ENCODE peak calls at places on chromosome 4, in five cellular contexts. F is spleen, Z is A549, D is HFFc6, O is lower lobe of right lung. H is an unnamed sample.

GRCh38 chr4:88017516-88018302 is 10.3 kb downstream of the PKD2 start:
- DNase-seq in F (no peak), Z (peak), D (peak), O (no peak), H (peak)

GRCh38 chr4:183571350-183572076 is 66.7 kb downstream of the ING2 start:
- DNase-seq in F (no peak), Z (peak), D (peak), O (peak), H (no peak)

GRCh38 chr4:73662709-73663546 is 42.7 kb upstream of the RASSF6 start:
- DNase-seq in F (no peak), Z (peak), D (peak), O (no peak), H (no peak)

GRCh38 chr4:55397521-55398321 is 2.0 kb downstream of the TMEM165 start:
- DNase-seq in F (no peak), Z (no peak), D (peak), O (no peak), H (peak)

GRCh38 chr4:95068401-95068800 is 310.6 kb downstream of the BMPR1B start:
- DNase-seq in F (no peak), Z (no peak), D (no peak), O (no peak), H (no peak)

GRCh38 chr4:184114431-184114830 is 103.2 kb downstream of the ENPP6 start:
- DNase-seq in F (no peak), Z (peak), D (no peak), O (no peak), H (no peak)

GRCh38 chr4:173237722-173238121 is 69.1 kb downstream of the GALNT7 start:
- DNase-seq in F (no peak), Z (no peak), D (no peak), O (no peak), H (no peak)

GRCh38 chr4:102454981-102455690 is 46.0 kb upstream of the NFKB1 start:
- DNase-seq in F (no peak), Z (no peak), D (no peak), O (no peak), H (no peak)

GRCh38 chr4:168589154-168589553 is 92.3 kb downstream of the PALLD start:
- DNase-seq in F (no peak), Z (peak), D (peak), O (no peak), H (no peak)

GRCh38 chr4:173211838-173212237 is 43.2 kb downstream of the GALNT7 start:
- DNase-seq in F (no peak), Z (peak), D (peak), O (no peak), H (no peak)

GRCh38 chr4:64271601-64272081 is 137.6 kb downstream of the TECRL start:
- DNase-seq in F (no peak), Z (peak), D (no peak), O (no peak), H (no peak)

GRCh38 chr4:104128850-104129213 is 365.9 kb downstream of the CXXC4 start:
- DNase-seq in F (no peak), Z (peak), D (no peak), O (no peak), H (no peak)

GRCh38 chr4:168203233-168203911 is 111.0 kb downstream of the ANXA10 start:
- DNase-seq in F (no peak), Z (no peak), D (no peak), O (no peak), H (no peak)

GRCh38 chr4:174402470-174403176 is 118.9 kb downstream of the CEP44 start:
- DNase-seq in F (no peak), Z (peak), D (no peak), O (no peak), H (no peak)

GRCh38 chr4:121790976-121791375 is 10.1 kb upstream of the EXOSC9 start:
- DNase-seq in F (no peak), Z (no peak), D (no peak), O (no peak), H (no peak)

GRCh38 chr4:88225216-88226107 is 58.9 kb downstream of the PPM1K start:
- DNase-seq in F (no peak), Z (no peak), D (no peak), O (no peak), H (no peak)

GRCh38 chr4:52554606-52555355 is 104.3 kb downstream of the USP46 start:
- DNase-seq in F (no peak), Z (no peak), D (no peak), O (no peak), H (no peak)

GRCh38 chr4:139589619-139590018 is 33.6 kb upstream of the SETD7 start:
- DNase-seq in F (no peak), Z (no peak), D (no peak), O (no peak), H (no peak)

GRCh38 chr4:11424000-11424399 is 4.7 kb downstream of the HS3ST1 start:
- DNase-seq in F (no peak), Z (peak), D (no peak), O (no peak), H (no peak)

GRCh38 chr4:11426716-11427115 is 2.0 kb downstream of the HS3ST1 start:
- DNase-seq in F (no peak), Z (no peak), D (no peak), O (no peak), H (no peak)

GRCh38 chr4:11426003-11426402 is 2.7 kb downstream of the HS3ST1 start:
- DNase-seq in F (no peak), Z (no peak), D (no peak), O (no peak), H (no peak)

GRCh38 chr4:11423465-11423864 is 5.2 kb downstream of the HS3ST1 start:
- DNase-seq in F (no peak), Z (no peak), D (no peak), O (no peak), H (no peak)

GRCh38 chr4:11424896-11425295 is 3.8 kb downstream of the HS3ST1 start:
- DNase-seq in F (no peak), Z (no peak), D (no peak), O (no peak), H (no peak)
- TF ChIP-seq CTCF in F (no peak), Z (no peak), D (no peak), O (no peak), H (no peak)

GRCh38 chr4:151931563-151931962 is 170.8 kb upstream of the GATB start:
- DNase-seq in F (no peak), Z (no peak), D (no peak), O (no peak), H (no peak)

GRCh38 chr4:151935411-151935810 is 174.6 kb upstream of the GATB start:
- DNase-seq in F (no peak), Z (no peak), D (no peak), O (no peak), H (no peak)

GRCh38 chr4:151930372-151930771 is 169.6 kb upstream of the GATB start:
- DNase-seq in F (no peak), Z (no peak), D (no peak), O (no peak), H (no peak)

GRCh38 chr4:151934766-151935165 is 174.0 kb upstream of the GATB start:
- DNase-seq in F (no peak), Z (no peak), D (no peak), O (no peak), H (no peak)

GRCh38 chr4:151933122-151933827 is 172.5 kb upstream of the GATB start:
- DNase-seq in F (no peak), Z (no peak), D (no peak), O (no peak), H (no peak)
- TF ChIP-seq CTCF in F (no peak), Z (no peak), D (no peak), O (no peak), H (no peak)

GRCh38 chr4:155208258-155209054 is at the start of gene NPY2R:
- DNase-seq in F (peak), Z (peak), D (no peak), O (peak), H (no peak)
- TF ChIP-seq CTCF in F (no peak), Z (peak), D (no peak), O (no peak), H (no peak)

DNA sequence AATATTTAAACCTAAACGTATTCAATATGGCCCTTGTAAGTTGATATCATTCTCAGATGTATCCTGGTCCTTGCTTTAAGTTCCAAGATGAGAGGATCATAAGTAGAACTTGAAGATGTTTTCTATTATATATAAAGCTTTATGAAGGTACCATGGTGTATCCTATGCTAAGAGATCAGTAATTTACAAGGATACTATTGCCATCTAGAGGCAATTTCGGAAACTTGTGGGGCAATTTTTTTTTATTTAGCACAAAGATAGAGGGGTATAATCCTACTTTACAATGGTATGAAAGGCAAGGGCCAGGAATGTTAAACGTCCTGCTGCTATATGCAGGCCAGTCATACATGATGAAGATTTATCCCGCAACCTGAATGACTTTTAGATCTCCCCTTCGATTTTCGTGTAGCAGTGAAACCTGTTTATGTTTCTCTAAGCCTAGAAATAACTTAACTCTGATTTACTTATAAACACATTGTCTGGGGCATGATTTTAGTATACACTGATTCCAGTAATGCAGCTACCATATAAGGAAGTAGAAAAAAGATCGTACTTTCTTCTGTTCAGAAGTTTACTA is 2.5 kb downstream of the SLC25A31 start:
- DNase-seq in F (no peak), Z (peak), D (peak), O (no peak), H (no peak)
- TF ChIP-seq CTCF in F (no peak), Z (peak), D (peak), O (peak), H (peak)

DNA sequence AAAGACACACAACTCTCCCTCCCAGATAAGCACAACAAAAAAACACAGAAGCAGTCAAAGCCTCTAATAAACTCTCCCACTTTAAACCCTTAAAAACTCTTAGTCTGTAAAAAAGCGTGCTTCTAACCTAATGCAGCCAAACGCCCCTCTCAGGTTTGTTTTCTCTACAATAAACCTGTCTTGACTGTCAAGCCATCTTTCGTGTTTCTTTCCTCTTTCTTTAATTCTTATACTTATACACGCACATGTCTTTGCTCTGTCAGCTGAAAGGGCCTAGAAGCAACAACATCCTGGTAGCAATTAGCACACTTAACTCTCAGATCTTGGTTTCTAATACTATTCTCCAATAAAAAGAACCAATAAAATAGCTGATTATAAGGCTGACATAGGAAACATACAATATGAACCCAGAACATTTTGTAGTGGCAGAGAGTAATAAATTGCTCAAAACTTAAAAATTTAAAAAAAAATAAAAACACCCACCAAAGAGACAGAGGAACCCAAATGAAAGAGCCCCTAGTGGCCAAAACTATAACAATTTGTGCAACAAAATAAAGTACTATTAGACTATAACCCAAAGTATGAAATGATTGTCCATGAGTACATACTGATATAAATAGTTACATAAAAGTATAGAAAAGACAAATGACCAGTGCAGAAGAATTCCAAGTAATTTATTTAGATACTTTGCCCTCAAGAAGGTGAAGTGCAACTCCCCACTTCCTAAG is 440.4 kb upstream of the ADGRL3 start:
- DNase-seq in F (no peak), Z (no peak), D (no peak), O (no peak), H (no peak)
- TF ChIP-seq CTCF in F (no peak), Z (no peak), D (peak), O (no peak), H (peak)

DNA sequence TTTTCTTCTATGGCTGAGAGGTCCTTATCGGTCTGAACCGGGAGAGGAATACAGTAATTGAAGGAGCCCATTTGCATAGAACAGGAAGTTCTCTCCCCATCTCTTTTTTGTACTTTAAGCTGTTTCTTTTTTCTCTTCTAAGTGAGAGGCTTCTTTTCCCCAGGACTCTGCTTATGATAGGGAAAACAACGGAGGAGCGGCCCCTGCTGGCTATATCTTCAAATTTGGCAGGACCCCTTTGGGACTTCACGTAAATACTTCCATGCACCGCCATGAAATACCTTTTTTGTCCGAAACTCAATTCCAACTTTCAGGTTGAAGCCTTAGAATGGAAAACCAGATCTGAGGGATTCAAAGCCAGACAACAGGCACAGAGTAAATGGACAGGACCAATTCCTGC is 1153.0 kb upstream of the INTU start:
- DNase-seq in F (no peak), Z (no peak), D (no peak), O (no peak), H (no peak)
- TF ChIP-seq CTCF in F (no peak), Z (no peak), D (peak), O (no peak), H (no peak)

GRCh38 chr4:156754832-156755570 is 216.6 kb downstream of the PDGFC start:
- DNase-seq in F (no peak), Z (no peak), D (peak), O (no peak), H (no peak)

GRCh38 chr4:156746111-156746510 is 225.5 kb downstream of the PDGFC start:
- DNase-seq in F (no peak), Z (no peak), D (no peak), O (no peak), H (no peak)

GRCh38 chr4:156751486-156751885 is 220.1 kb downstream of the PDGFC start:
- DNase-seq in F (no peak), Z (no peak), D (peak), O (no peak), H (no peak)

DNA sequence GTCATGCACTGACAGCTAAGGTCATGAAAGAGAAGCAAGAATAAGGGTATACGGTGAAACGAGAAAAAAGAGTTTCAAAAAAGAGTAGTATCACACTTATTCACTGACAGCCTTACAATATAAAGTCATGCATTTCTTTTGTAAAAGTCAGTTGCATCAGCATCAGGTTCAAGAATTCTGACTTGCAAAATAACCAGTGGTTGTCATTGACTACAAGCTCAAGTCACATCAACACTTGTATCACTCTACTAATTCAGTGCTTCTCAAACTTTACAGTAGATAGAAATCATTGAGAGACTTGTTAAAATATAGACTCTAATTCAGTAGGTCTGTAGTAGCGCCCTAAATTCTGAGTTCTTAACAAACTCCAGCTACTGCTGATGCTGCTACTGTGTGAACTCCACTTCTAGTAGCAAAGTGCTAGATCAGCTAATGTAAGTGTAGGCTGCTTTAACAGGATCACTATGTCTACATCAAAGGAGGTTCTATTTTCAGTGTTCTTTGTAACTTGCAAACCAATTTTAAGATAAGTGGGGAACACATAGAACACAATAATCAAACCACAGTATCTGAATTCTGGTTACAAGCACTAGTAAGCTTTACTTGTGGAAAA is 221.7 kb downstream of the PDGFC start:
- DNase-seq in F (no peak), Z (no peak), D (peak), O (no peak), H (no peak)
- TF ChIP-seq CTCF in F (no peak), Z (no peak), D (no peak), O (no peak), H (no peak)

GRCh38 chr4:111849726-111850284 is 295.4 kb upstream of the FAM241A start:
- DNase-seq in F (no peak), Z (no peak), D (no peak), O (no peak), H (peak)

GRCh38 chr4:111854494-111855087 is 290.7 kb upstream of the FAM241A start:
- DNase-seq in F (no peak), Z (peak), D (peak), O (no peak), H (peak)

GRCh38 chr4:111855308-111855707 is 289.9 kb upstream of the FAM241A start:
- DNase-seq in F (no peak), Z (no peak), D (no peak), O (no peak), H (no peak)
- TF ChIP-seq CTCF in F (no peak), Z (no peak), D (no peak), O (no peak), H (no peak)